ENCODE peak calls at places on chromosomes 13 and 19, in ten cellular contexts. A, Y, J, E, S, M, B, F, V and H are unnamed samples.

GRCh38 chr13:75829874-75830273 is 193.7 kb downstream of the LMO7 start:
- DNase-seq in A (peak), Y (no peak), J (peak), E (peak), S (no peak), M (no peak), B (no peak), F (no peak), V (no peak), H (no peak)

GRCh38 chr13:90413548-90413947 is 933.9 kb upstream of the MIR17HG start:
- DNase-seq in A (no peak), Y (no peak), J (no peak), E (no peak), S (no peak), M (no peak), B (no peak), F (no peak), V (no peak), H (no peak)

GRCh38 chr19:1126984-1127760 is 23.4 kb downstream of the GPX4 start:
- DNase-seq in A (no peak), Y (no peak), J (no peak), E (no peak), S (no peak), M (no peak), B (no peak), F (no peak), V (no peak), H (no peak)

GRCh38 chr19:1205114-1206062 is at the start of gene STK11:
- DNase-seq in A (peak), Y (peak), J (peak), E (peak), S (peak), M (peak), B (peak), F (peak), V (peak), H (peak)

GRCh38 chr19:10334340-10335148 is 1.2 kb upstream of the RAVER1 start:
- DNase-seq in A (peak), Y (peak), J (peak), E (peak), S (no peak), M (peak), B (peak), F (peak), V (peak), H (peak)

GRCh38 chr19:47110521-47111080 is 3.0 kb downstream of the ZC3H4 start:
- DNase-seq in A (no peak), Y (no peak), J (no peak), E (no peak), S (peak), M (peak), B (no peak), F (no peak), V (no peak), H (peak)

GRCh38 chr13:94128430-94128829 is 351.1 kb downstream of the DCT start:
- DNase-seq in A (no peak), Y (no peak), J (peak), E (no peak), S (no peak), M (peak), B (no peak), F (no peak), V (peak), H (no peak)

GRCh38 chr19:1093330-1093729 is 1.8 kb downstream of the POLR2E start:
- DNase-seq in A (no peak), Y (no peak), J (no peak), E (no peak), S (no peak), M (no peak), B (no peak), F (no peak), V (no peak), H (no peak)

GRCh38 chr19:47106819-47107200 is 6.8 kb downstream of the ZC3H4 start:
- DNase-seq in A (peak), Y (no peak), J (peak), E (peak), S (no peak), M (no peak), B (no peak), F (no peak), V (peak), H (no peak)

GRCh38 chr13:99959127-99959529 is 12.4 kb downstream of the ZIC5 start:
- DNase-seq in A (no peak), Y (no peak), J (no peak), E (no peak), S (no peak), M (no peak), B (no peak), F (no peak), V (no peak), H (no peak)

GRCh38 chr13:102917019-102917418 is 71.2 kb downstream of the ERCC5 start:
- DNase-seq in A (no peak), Y (no peak), J (no peak), E (no peak), S (no peak), M (no peak), B (no peak), F (no peak), V (no peak), H (no peak)

GRCh38 chr19:12880551-12881171 is 588 bp downstream of the DNASE2 start:
- DNase-seq in A (peak), Y (peak), J (peak), E (no peak), S (no peak), M (peak), B (no peak), F (peak), V (peak), H (peak)

GRCh38 chr13:35136585-35136984 is 194.5 kb downstream of the NBEA start:
- DNase-seq in A (no peak), Y (no peak), J (peak), E (no peak), S (no peak), M (no peak), B (no peak), F (no peak), V (no peak), H (no peak)

GRCh38 chr19:35206379-35206778 is 22.2 kb downstream of the FAM187B start:
- DNase-seq in A (no peak), Y (no peak), J (no peak), E (no peak), S (peak), M (no peak), B (no peak), F (no peak), V (no peak), H (peak)

GRCh38 chr19:34254552-34255432 is at the start of gene GARRE1:
- DNase-seq in A (peak), Y (peak), J (no peak), E (no peak), S (peak), M (peak), B (peak), F (peak), V (peak), H (peak)

GRCh38 chr13:27588405-27588804 is 31.9 kb downstream of the LNX2 start:
- DNase-seq in A (no peak), Y (no peak), J (no peak), E (no peak), S (no peak), M (no peak), B (no peak), F (no peak), V (no peak), H (no peak)

GRCh38 chr19:53879145-53880037 is 2.6 kb upstream of the PRKCG start:
- DNase-seq in A (peak), Y (peak), J (peak), E (peak), S (peak), M (peak), B (peak), F (peak), V (peak), H (peak)

GRCh38 chr19:18282788-18283141 is 1.3 kb upstream of the JUND start:
- DNase-seq in A (no peak), Y (no peak), J (no peak), E (no peak), S (no peak), M (peak), B (no peak), F (no peak), V (no peak), H (peak)

GRCh38 chr19:18280247-18281081 is 958 bp downstream of the JUND start:
- DNase-seq in A (peak), Y (peak), J (peak), E (peak), S (peak), M (peak), B (peak), F (peak), V (peak), H (peak)

GRCh38 chr19:18281082-18282020 is at the start of gene JUND:
- DNase-seq in A (peak), Y (peak), J (peak), E (peak), S (peak), M (peak), B (peak), F (peak), V (peak), H (peak)

GRCh38 chr19:18283338-18283737 is 1.9 kb upstream of the JUND start:
- DNase-seq in A (no peak), Y (no peak), J (no peak), E (no peak), S (no peak), M (no peak), B (no peak), F (no peak), V (no peak), H (no peak)

GRCh38 chr19:18282021-18282787 is 782 bp upstream of the JUND start:
- DNase-seq in A (no peak), Y (peak), J (peak), E (peak), S (no peak), M (peak), B (no peak), F (no peak), V (no peak), H (peak)
- TF ChIP-seq CTCF in A (peak), Y (peak), J (no peak), E (peak), S (peak), M (no peak), B (peak), F (peak), V (peak), H (no peak)

GRCh38 chr13:51221674-51222509 is at the start of gene FAM124A:
- DNase-seq in A (peak), Y (peak), J (no peak), E (peak), S (peak), M (peak), B (no peak), F (peak), V (peak), H (peak)
- TF ChIP-seq CTCF in A (peak), Y (no peak), J (no peak), E (no peak), S (no peak), M (no peak), B (peak), F (no peak), V (no peak), H (no peak)

DNA sequence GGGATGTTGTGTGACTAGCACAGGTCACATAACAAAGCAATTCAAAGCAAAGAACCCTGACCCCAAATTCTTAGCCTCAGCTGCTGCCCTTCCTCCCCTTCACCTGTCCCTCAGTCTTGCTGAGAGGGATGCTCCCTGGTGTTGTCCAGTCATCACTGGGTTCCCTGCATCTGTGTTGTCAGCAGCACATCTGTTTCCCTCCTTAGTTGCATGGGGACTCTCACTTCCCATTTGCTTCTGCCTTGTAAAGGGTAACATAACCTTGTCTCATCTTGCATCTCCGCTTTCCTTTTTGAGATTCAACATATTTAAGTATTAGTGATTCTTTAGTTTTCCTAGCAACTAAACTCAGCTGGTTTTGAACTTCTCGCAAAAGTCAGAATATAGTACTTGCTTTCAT is 54.0 kb downstream of the SPATA13 start:
- DNase-seq in A (no peak), Y (no peak), J (no peak), E (no peak), S (no peak), M (no peak), B (no peak), F (no peak), V (no peak), H (no peak)
- TF ChIP-seq CTCF in A (no peak), Y (no peak), J (no peak), E (no peak), S (no peak), M (no peak), B (no peak), F (no peak), V (no peak), H (no peak)

DNA sequence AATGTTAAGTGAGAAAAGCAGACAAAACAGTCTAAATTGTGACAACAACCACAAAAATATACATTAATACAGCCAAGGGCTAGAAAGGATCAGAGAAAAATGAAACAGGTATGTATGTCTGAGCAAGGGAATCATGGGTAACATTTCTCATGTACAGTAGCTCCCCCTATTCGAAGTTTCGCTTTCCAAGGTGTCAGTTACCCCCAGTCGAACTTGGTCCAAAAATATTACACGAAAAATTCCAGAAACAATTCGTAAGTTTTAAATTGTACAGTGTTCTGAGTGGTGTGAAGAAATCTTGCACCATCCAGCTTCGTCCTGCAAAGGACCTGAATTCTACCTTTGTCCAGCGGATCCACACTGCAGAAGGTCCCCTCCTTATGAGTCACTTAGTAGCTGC is 1.8 kb upstream of the RNASEH2B start:
- DNase-seq in A (no peak), Y (no peak), J (no peak), E (no peak), S (no peak), M (no peak), B (no peak), F (no peak), V (no peak), H (no peak)
- TF ChIP-seq CTCF in A (no peak), Y (no peak), J (no peak), E (no peak), S (no peak), M (no peak), B (no peak), F (no peak), V (no peak), H (no peak)

GRCh38 chr13:44171151-44171550 is 202.5 kb upstream of the SERP2 start:
- DNase-seq in A (no peak), Y (no peak), J (no peak), E (no peak), S (no peak), M (no peak), B (no peak), F (no peak), V (no peak), H (no peak)

GRCh38 chr13:44169018-44169909 is 204.4 kb upstream of the SERP2 start:
- DNase-seq in A (peak), Y (no peak), J (no peak), E (peak), S (no peak), M (no peak), B (no peak), F (peak), V (no peak), H (no peak)

GRCh38 chr13:44172411-44172810 is 201.2 kb upstream of the SERP2 start:
- DNase-seq in A (no peak), Y (no peak), J (no peak), E (peak), S (no peak), M (no peak), B (no peak), F (no peak), V (no peak), H (no peak)

GRCh38 chr13:44171861-44172260 is 201.8 kb upstream of the SERP2 start:
- DNase-seq in A (no peak), Y (no peak), J (no peak), E (no peak), S (no peak), M (no peak), B (no peak), F (no peak), V (no peak), H (no peak)

DNA sequence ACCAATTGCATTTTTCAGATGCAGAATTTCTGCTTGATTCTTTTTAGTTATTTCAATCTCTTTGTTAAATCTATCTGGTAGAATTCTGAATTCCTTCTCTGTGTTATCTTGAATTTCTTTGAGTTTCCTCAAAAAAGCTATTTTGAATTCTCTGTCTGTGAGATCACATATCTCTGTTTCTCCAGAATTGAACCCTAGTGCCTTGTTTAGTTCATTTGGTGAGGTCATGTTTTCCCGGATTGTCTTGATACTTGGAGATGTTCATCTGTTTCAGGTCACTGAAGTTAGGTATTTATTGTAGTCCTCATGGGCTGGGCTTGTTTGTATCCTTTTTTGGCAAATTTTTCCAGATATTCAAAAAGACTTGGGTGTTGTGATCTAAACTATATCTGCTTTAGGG is 202.9 kb upstream of the SERP2 start:
- DNase-seq in A (no peak), Y (no peak), J (no peak), E (no peak), S (no peak), M (no peak), B (no peak), F (no peak), V (no peak), H (no peak)
- TF ChIP-seq CTCF in A (no peak), Y (no peak), J (no peak), E (no peak), S (no peak), M (no peak), B (no peak), F (no peak), V (no peak), H (no peak)